ENCODE peak calls at places on chromosomes 12 and 14, in five cellular contexts. V is tibial artery, D is MM.1S, G is psoas muscle, B is right cardiac atrium. X is an unnamed sample. For H3K4me1, the result is how much of the 10 kb centered on the place peaks cover.

GRCh38 chr12:83660727-83661126 is 974.0 kb downstream of the TMTC2 start:
- DNase-seq in B (no peak), V (no peak), D (no peak), G (no peak), X (no peak)

GRCh38 chr12:92047058-92047826 is 98.4 kb downstream of the BTG1 start:
- DNase-seq in D (no peak), V (no peak), G (no peak), B (no peak), X (no peak)

GRCh38 chr14:54737132-54737711 is 165.4 kb downstream of the GCH1 start:
- DNase-seq in G (peak), V (no peak), D (no peak), B (no peak), X (no peak)

GRCh38 chr12:58386136-58386535 is 444.8 kb downstream of the ATP23 start:
- DNase-seq in D (no peak), B (no peak), V (no peak), G (no peak), X (no peak)

GRCh38 chr14:30656190-30656632 is 34.1 kb downstream of the SCFD1 start:
- DNase-seq in G (no peak), B (no peak), V (no peak), D (peak), X (no peak)

GRCh38 chr14:36424478-36425102 is 95.4 kb downstream of the NKX2-1 start:
- DNase-seq in D (no peak), B (no peak), G (no peak), V (no peak), X (no peak)

GRCh38 chr12:93011100-93011499 is 82.0 kb upstream of the EEA1 start:
- DNase-seq in D (no peak), G (no peak), B (no peak), V (no peak), X (no peak)

GRCh38 chr12:86256169-86256568 is at the start of gene MGAT4C:
- DNase-seq in G (no peak), B (no peak), V (no peak), D (no peak), X (no peak)

GRCh38 chr12:124518051-124518932 is 49.1 kb downstream of the NCOR2 start:
- DNase-seq in B (peak), V (peak), G (peak), D (no peak), X (peak)

GRCh38 chr14:23865502-23865901 is 88.1 kb upstream of the DHRS4 start:
- DNase-seq in G (no peak), B (no peak), D (no peak), V (no peak), X (no peak)

GRCh38 chr12:63880742-63881141 is 36.2 kb downstream of the SRGAP1 start:
- DNase-seq in G (no peak), D (no peak), B (no peak), V (no peak), X (no peak)

GRCh38 chr12:84201976-84202375 is 710.6 kb downstream of the SLC6A15 start:
- DNase-seq in G (no peak), D (no peak), B (no peak), V (no peak), X (no peak)

GRCh38 chr12:117367006-117367638 is 5.7 kb upstream of the NOS1 start:
- DNase-seq in B (peak), D (peak), G (peak), V (peak), X (peak)

GRCh38 chr12:3562484-3562883 is 71.5 kb downstream of the PRMT8 start:
- DNase-seq in B (no peak), G (no peak), V (peak), D (no peak), X (no peak)

GRCh38 chr12:114408881-114409795 is 3.2 kb upstream of the TBX5 start:
- DNase-seq in D (no peak), G (no peak), B (peak), V (no peak), X (no peak)

GRCh38 chr12:25718081-25718731 is 165.1 kb upstream of the LMNTD1 start:
- DNase-seq in D (no peak), V (no peak), B (no peak), G (no peak), X (no peak)

GRCh38 chr12:67428431-67428830 is 159.3 kb downstream of the CAND1 start:
- DNase-seq in D (no peak), G (no peak), V (no peak), B (no peak), X (no peak)

GRCh38 chr12:67424784-67425183 is 155.6 kb downstream of the CAND1 start:
- DNase-seq in V (no peak), B (no peak), G (no peak), D (no peak), X (no peak)

GRCh38 chr12:67427336-67427735 is 158.2 kb downstream of the CAND1 start:
- DNase-seq in G (no peak), D (no peak), V (no peak), B (no peak), X (no peak)

GRCh38 chr12:67425394-67425793 is 156.2 kb downstream of the CAND1 start:
- DNase-seq in G (no peak), V (no peak), D (no peak), B (no peak), X (no peak)

DNA sequence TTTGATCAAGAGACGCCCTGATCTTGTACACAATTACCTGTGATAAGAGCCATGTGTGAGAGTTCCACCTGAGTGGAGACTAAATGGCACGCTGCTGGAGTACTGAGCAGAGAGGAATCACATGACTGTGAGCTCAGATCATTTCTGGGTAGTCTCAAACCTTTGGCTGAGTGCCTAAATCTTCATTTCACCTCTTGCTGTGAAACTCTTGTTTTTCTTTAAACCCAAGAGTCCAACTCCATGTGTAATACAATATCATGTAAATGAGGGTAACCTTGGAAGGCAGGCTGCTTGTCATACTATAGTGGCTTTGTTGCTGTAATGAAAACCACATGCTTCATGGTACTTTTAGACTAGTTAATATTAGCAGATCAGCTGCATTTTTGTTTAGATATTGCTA is 156.9 kb downstream of the CAND1 start:
- DNase-seq in D (no peak), V (no peak), G (no peak), B (no peak), X (peak)
- H3K27ac ChIP-seq in D (no peak), V (no peak), G (no peak), B (no peak), X (peak)

DNA sequence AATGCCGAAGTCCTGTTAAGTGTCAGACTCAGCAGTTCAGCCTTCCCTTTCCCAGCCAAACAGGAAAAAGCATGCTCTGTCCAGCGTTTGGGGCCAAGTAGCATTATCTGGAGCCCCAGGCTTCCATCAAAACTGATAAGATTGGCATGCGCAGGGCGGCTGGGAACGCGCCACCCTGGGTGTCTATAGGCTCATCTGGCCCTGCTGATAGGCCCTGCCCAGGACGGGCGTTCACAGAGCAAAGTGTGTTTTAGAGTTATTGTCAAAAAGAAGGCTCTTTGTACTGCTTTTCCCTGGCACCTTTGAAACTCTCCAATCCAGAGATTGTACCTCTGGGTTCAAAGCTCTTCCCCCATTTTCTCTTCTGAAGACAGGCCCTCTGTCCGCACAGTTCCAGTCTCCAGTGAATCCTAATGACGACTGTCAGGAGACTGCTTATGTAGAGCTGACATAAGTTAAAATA is at the start of gene ART4:
- DNase-seq in G (no peak), V (no peak), B (peak), D (no peak), X (no peak)
- H3K4me1 ChIP-seq in G (under half), V (under half), B (under half), D (under half), X (under half)

GRCh38 chr12:103016381-103016780 is 58.9 kb downstream of the ASCL1 start:
- DNase-seq in B (no peak), D (no peak), G (no peak), V (no peak), X (no peak)

GRCh38 chr12:103012884-103013283 is 55.4 kb downstream of the ASCL1 start:
- DNase-seq in D (no peak), G (no peak), V (no peak), B (no peak), X (no peak)

GRCh38 chr12:103013741-103014140 is 56.3 kb downstream of the ASCL1 start:
- DNase-seq in D (no peak), G (no peak), B (no peak), V (no peak), X (no peak)

GRCh38 chr12:103011974-103012763 is 54.7 kb downstream of the ASCL1 start:
- DNase-seq in B (no peak), G (no peak), D (no peak), V (no peak), X (no peak)
- H3K4me3 ChIP-seq in B (no peak), G (no peak), D (no peak), V (no peak), X (no peak)

GRCh38 chr14:65038966-65039365 is 52.3 kb downstream of the FNTB start:
- DNase-seq in B (no peak), G (no peak), D (no peak), V (no peak), X (no peak)
- H3K27ac ChIP-seq in B (no peak), G (no peak), D (no peak), V (no peak), X (no peak)

DNA sequence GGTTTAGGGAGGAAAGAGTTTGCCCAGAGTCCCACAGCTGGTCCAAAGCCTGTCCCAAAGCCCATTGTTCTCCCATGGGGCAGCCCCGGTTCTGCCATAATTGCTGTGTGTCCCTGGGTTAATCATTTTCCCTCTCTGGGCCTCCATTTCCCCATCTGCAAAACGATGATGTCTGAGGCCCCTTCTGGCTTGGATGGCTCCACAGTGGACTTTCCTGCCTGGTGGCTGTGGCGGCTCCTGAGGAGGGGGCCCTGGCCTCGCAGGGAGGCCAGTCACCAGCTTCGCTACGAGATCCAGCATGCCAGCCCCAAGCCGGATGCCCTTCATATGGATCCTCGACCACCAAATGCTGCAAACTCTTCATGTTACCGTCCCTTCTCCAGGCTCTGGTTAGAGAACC is 37.5 kb upstream of the PPP1R13B start:
- DNase-seq in V (no peak), D (no peak), G (no peak), B (no peak), X (no peak)
- H3K4me1 ChIP-seq in V (under half), D (under half), G (under half), B (under half), X (under half)

GRCh38 chr14:91870001-91870400 is 2.7 kb upstream of the TC2N start:
- DNase-seq in V (no peak), G (no peak), B (no peak), D (peak), X (no peak)
- H3K4me3 ChIP-seq in V (no peak), G (no peak), B (no peak), D (no peak), X (no peak)

GRCh38 chr12:43038991-43039390 is 449.4 kb upstream of the PRICKLE1 start:
- DNase-seq in G (no peak), V (no peak), D (no peak), B (no peak), X (no peak)
- H3K27ac ChIP-seq in G (no peak), V (no peak), D (no peak), B (no peak), X (no peak)